ENCODE peak calls at places on chromosome 9, in nine cellular contexts. M is Panc1, T is fibroblast of lung, W is adrenal gland, Y is brain microvascular endothelial cell, V is breast epithelium, B is cardiac muscle cell, J is IMR-90, I is AG04450. A is an unnamed sample.

GRCh38 chr9:133589454-133590227 is 19.5 kb downstream of the FAM163B start:
- DNase-seq in B (no peak), M (no peak), J (no peak), W (no peak), T (no peak), V (no peak), I (no peak), Y (no peak), A (no peak)

GRCh38 chr9:903886-904285 is 62.4 kb downstream of the DMRT1 start:
- DNase-seq in Y (no peak), J (no peak), W (no peak), B (no peak), I (no peak), M (no peak), V (no peak), T (no peak), A (no peak)

GRCh38 chr9:128115187-128116103 is 12.1 kb downstream of the PTGES2 start:
- DNase-seq in V (no peak), W (peak), B (no peak), Y (no peak), I (no peak), T (no peak), J (no peak), M (no peak), A (no peak)

GRCh38 chr9:18333157-18333556 is 140.8 kb upstream of the ADAMTSL1 start:
- DNase-seq in J (peak), Y (peak), T (no peak), B (no peak), I (no peak), M (no peak), V (no peak), W (no peak), A (no peak)

GRCh38 chr9:102185962-102186361 is 447.5 kb upstream of the GRIN3A start:
- DNase-seq in J (no peak), Y (peak), I (no peak), V (no peak), B (no peak), W (no peak), M (no peak), T (no peak), A (no peak)

GRCh38 chr9:73116030-73116429 is 35.6 kb upstream of the ANXA1 start:
- DNase-seq in W (no peak), B (no peak), V (no peak), Y (peak), I (peak), M (no peak), J (peak), T (peak), A (no peak)

GRCh38 chr9:127169507-127169883 is 47.1 kb upstream of the ANGPTL2 start:
- DNase-seq in M (no peak), V (no peak), T (no peak), J (no peak), W (no peak), B (no peak), Y (no peak), I (no peak), A (no peak)

GRCh38 chr9:68802525-68803015 is 97.5 kb downstream of the PIP5K1B start:
- DNase-seq in M (no peak), Y (no peak), V (no peak), B (no peak), T (no peak), I (no peak), W (no peak), J (no peak), A (no peak)

DNA sequence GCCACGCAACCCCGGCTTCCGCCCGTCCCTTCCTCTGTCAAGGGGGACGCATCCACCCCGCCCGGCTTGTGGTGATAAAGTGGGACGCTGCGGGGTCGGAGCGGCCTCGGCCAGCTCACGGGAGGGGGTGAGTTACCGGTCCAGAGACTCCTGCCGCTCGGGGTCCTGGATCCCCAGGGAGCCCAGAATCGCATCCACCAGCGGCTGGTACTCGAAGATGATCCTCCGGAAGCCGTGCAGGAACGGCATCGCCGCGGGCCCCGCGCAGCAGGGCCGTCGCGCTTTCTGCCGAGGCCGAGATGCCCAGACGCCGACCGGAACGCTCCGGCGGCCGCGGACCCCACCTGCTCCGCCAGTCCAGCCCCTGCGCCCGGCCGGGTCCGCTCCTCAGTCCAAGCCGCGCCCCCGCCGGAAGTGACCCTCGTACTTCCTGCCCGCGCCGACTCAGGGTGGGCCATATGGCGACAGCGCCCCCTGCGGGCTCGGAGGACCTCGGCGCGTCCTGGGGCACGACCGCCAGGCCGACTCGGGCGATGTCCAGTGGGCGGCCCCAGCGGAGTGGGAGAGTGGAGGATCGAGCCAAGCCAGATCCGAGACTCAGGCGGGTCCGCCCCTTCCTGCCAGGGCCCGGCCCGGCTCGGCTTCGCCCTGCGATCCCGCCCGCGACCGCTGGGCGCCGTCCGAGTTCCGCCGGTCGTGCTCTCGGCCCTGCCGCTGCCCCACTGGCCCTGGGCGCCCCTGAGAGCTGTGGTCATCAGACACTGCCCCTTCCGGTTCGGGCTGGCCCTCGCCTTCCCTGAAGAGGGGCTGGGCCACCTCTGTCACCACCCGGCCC is at the start of gene ASB6:
- DNase-seq in V (peak), M (peak), T (peak), W (peak), Y (peak), I (peak), J (peak), B (peak), A (peak)
- TF ChIP-seq CTCF in V (peak), M (peak), T (peak), W (peak), Y (peak), I (peak), J (peak), B (peak), A (peak)

GRCh38 chr9:90054810-90055209 is 450.0 kb downstream of the GADD45G start:
- DNase-seq in B (no peak), Y (no peak), M (no peak), I (no peak), J (no peak), W (no peak), T (no peak), V (no peak), A (no peak)
- H3K27ac ChIP-seq in B (no peak), Y (no peak), M (no peak), I (no peak), J (no peak), W (no peak), T (no peak), V (no peak), A (no peak)

GRCh38 chr9:3498691-3499090 is 27.1 kb downstream of the RFX3 start:
- DNase-seq in I (no peak), M (no peak), W (no peak), T (peak), Y (peak), J (peak), B (no peak), V (no peak), A (no peak)

GRCh38 chr9:3497857-3498256 is 27.9 kb downstream of the RFX3 start:
- DNase-seq in I (no peak), W (no peak), B (no peak), T (no peak), M (no peak), Y (no peak), J (no peak), V (no peak), A (no peak)

GRCh38 chr9:3497406-3497805 is 28.4 kb downstream of the RFX3 start:
- DNase-seq in Y (peak), V (no peak), B (no peak), J (peak), M (no peak), W (no peak), I (peak), T (no peak), A (no peak)

GRCh38 chr9:3502560-3503398 is 23.0 kb downstream of the RFX3 start:
- DNase-seq in W (no peak), I (no peak), Y (peak), T (no peak), V (no peak), J (peak), B (no peak), M (no peak), A (no peak)

DNA sequence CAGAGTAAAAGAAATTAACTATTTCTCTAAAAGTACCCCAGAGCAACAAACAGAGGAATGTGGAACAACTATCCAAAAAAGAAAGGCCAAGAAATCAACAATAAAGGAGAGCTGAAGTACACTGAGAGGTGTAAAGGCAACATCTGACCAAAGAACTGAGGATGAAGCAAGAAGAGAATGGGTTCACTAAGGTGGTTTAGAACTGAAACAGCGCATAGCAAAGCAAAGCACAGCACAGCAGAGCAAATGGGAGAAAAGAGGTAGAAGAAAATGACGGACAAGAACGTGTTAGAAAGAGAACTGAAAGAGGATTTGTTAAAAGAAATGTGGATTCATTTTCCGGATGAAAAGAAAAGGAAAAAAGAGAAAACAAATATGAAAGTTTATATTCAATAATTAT is 25.8 kb downstream of the RFX3 start:
- DNase-seq in V (no peak), M (no peak), W (no peak), J (no peak), I (no peak), T (no peak), Y (no peak), B (no peak), A (no peak)
- H3K4me3 ChIP-seq in V (no peak), M (no peak), W (no peak), J (no peak), I (no peak), T (no peak), Y (no peak), B (no peak), A (no peak)

DNA sequence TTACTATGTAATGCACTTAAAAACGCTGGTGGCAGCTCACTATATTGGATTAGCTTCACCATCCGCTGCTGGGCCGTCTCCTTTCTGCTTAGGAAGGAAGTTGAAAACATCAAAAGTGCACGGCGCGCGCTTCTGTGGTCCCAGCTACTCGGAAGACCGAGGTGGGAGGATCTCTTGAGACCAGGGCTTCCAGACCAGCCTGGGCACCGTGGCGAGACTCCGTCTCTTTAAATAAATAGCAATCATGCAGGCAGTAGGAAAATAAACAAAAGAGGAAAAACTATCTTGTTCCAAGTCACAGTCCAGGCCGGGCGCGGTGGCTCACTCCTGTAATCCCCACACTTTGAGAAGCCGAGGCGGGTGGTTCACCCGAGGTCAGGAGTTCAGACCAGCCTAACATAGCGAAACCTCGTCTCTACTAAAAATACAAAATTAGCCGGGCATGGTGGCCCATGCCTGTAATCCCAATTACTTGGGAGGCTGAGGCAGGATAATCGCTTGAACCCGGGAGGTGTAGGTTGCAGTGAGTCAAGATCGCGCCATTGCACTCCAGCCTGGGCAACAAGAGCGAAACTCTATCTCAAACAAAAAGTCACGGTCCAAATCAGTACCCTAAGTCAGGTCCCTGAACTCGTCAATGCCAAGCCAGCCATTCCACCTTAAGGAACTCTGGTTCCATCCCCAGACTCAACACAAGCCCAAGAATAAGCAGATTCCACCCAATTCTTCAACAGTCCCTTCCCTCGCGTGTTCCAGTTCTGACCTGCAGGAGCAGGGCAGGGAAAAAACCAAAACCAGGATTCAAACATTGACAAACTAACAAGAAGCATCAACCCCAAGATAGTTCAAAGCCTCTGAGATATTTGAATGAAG is 1.0 kb upstream of the GOLGA1 start:
- DNase-seq in B (peak), V (peak), J (peak), M (no peak), T (peak), W (peak), I (no peak), Y (peak), A (peak)
- TF ChIP-seq CTCF in B (peak), V (no peak), J (no peak), M (no peak), T (no peak), W (peak), I (no peak), Y (no peak), A (no peak)

A was measured in coronary artery.